ENCODE peak calls at places on chromosomes 13 and 19, in seven cellular contexts. P is activated CD4-positive, alpha-beta T cell treated with anti-CD3 and anti-CD28 coated beads, Interleukin-2, amount 10 ng/mL, durations not matched to agents 7 days and 5 days; M is HT1080; V is progenitor cell of endocrine pancreas; K is Ammon's horn; U is epithelial cell of prostate; Z is stimulated activated CD4-positive, alpha-beta T cell treated with anti-CD3 and anti-CD28 coated beads, Interleukin-1b, Interleukin-23, amount 100 ng/mL, for 1 hour. I is an unnamed sample.

GRCh38 chr13:44969858-44970484 is 19.3 kb downstream of the NUFIP1 start:
- DNase-seq in P (peak; percentile 10), M (peak; percentile 57), V (no peak), K (peak; percentile 77), U (no peak), Z (no peak), I (peak; percentile 20)

GRCh38 chr13:76225815-76226489 is 589.8 kb downstream of the LMO7 start:
- DNase-seq in P (no peak), M (peak; percentile 44), V (no peak), K (no peak), U (no peak), Z (no peak), I (no peak)

GRCh38 chr13:91155512-91156114 is 191.9 kb upstream of the MIR17HG start:
- DNase-seq in P (no peak), M (no peak), V (no peak), K (no peak), U (no peak), Z (no peak), I (no peak)

GRCh38 chr13:49213539-49213938 is 6.6 kb upstream of the MLNR start:
- DNase-seq in P (no peak), M (no peak), V (no peak), K (no peak), U (no peak), Z (no peak), I (no peak)

GRCh38 chr13:35702316-35702715 is 225.8 kb upstream of the MAB21L1 start:
- DNase-seq in P (no peak), M (no peak), V (no peak), K (no peak), U (no peak), Z (no peak), I (no peak)

GRCh38 chr13:19597523-19597922 is 35.9 kb upstream of the MPHOSPH8 start:
- DNase-seq in P (no peak), M (peak; percentile 79), V (no peak), K (no peak), U (peak; percentile 36), Z (no peak), I (no peak)

GRCh38 chr13:98133949-98134348 is 8.9 kb upstream of the FARP1 start:
- DNase-seq in P (no peak), M (no peak), V (no peak), K (no peak), U (no peak), Z (no peak), I (no peak)

GRCh38 chr13:94825507-94825906 is 113.2 kb upstream of the SOX21 start:
- DNase-seq in P (no peak), M (no peak), V (no peak), K (peak; percentile 83), U (no peak), Z (no peak), I (no peak)

GRCh38 chr19:17379221-17379631 is 2.1 kb upstream of the PLVAP start:
- DNase-seq in P (no peak), M (no peak), V (no peak), K (no peak), U (no peak), Z (no peak), I (peak; percentile 82)

GRCh38 chr19:45470147-45471081 is 2.6 kb downstream of the FOSB start:
- DNase-seq in P (peak; percentile 54), M (peak; percentile 62), V (no peak), K (no peak), U (no peak), Z (peak; percentile 20), I (no peak)

GRCh38 chr19:55410168-55410567 is 2.6 kb upstream of the UBE2S start:
- DNase-seq in P (no peak), M (no peak), V (no peak), K (no peak), U (no peak), Z (no peak), I (no peak)

GRCh38 chr13:73088332-73088935 is 29.6 kb downstream of the KLF5 start:
- DNase-seq in P (no peak), M (no peak), V (no peak), K (no peak), U (no peak), Z (no peak), I (no peak)

GRCh38 chr19:31102674-31103073 is 246.6 kb downstream of the TSHZ3 start:
- DNase-seq in P (no peak), M (no peak), V (no peak), K (no peak), U (no peak), Z (no peak), I (no peak)

GRCh38 chr19:41328157-41328817 is 18.3 kb downstream of the CCDC97 start:
- DNase-seq in P (peak; percentile 58), M (no peak), V (no peak), K (peak; percentile 43), U (no peak), Z (peak; percentile 26), I (no peak)

GRCh38 chr13:33610471-33611015 is 207.4 kb upstream of the RFC3 start:
- DNase-seq in P (peak; percentile 48), M (no peak), V (no peak), K (peak; percentile 89), U (no peak), Z (no peak), I (no peak)

GRCh38 chr13:79307866-79308298 is 98.2 kb downstream of the RBM26 start:
- DNase-seq in P (no peak), M (peak; percentile 9), V (no peak), K (peak; percentile 43), U (peak; percentile 3), Z (no peak), I (no peak)

GRCh38 chr13:86080340-86080995 is 281.2 kb upstream of the SLITRK6 start:
- DNase-seq in P (no peak), M (no peak), V (no peak), K (no peak), U (no peak), Z (no peak), I (no peak)

GRCh38 chr19:6212403-6213265 is 67.1 kb downstream of the MLLT1 start:
- DNase-seq in P (no peak), M (no peak), V (no peak), K (peak; percentile 1), U (no peak), Z (no peak), I (no peak)

GRCh38 chr19:11035441-11036377 is 53.6 kb upstream of the LDLR start:
- DNase-seq in P (peak; percentile 93), M (peak; percentile 80), V (peak; percentile 76), K (peak; percentile 90), U (peak; percentile 68), Z (peak; percentile 74), I (peak; percentile 90)

GRCh38 chr19:42658148-42658547 is 63.4 kb upstream of the CEACAM8 start:
- DNase-seq in P (no peak), M (no peak), V (no peak), K (no peak), U (no peak), Z (no peak), I (no peak)

GRCh38 chr19:38583219-38583984 is 34.4 kb downstream of the MAP4K1 start:
- DNase-seq in P (no peak), M (no peak), V (no peak), K (peak; percentile 14), U (no peak), Z (no peak), I (no peak)

GRCh38 chr19:45763691-45764294 is 5.3 kb downstream of the SIX5 start:
- DNase-seq in P (no peak), M (no peak), V (no peak), K (no peak), U (no peak), Z (no peak), I (no peak)

GRCh38 chr13:97246596-97246995 is 24.5 kb downstream of the MBNL2 start:
- DNase-seq in P (no peak), M (no peak), V (no peak), K (no peak), U (no peak), Z (no peak), I (no peak)

GRCh38 chr13:33543631-33544030 is 258.1 kb upstream of the STARD13 start:
- DNase-seq in P (no peak), M (no peak), V (no peak), K (no peak), U (no peak), Z (no peak), I (no peak)

GRCh38 chr13:100347941-100348340 is 240.6 kb downstream of the GGACT start:
- DNase-seq in P (no peak), M (no peak), V (no peak), K (no peak), U (peak; percentile 14), Z (no peak), I (no peak)

GRCh38 chr13:41011382-41011956 is 7.6 kb downstream of the ELF1 start:
- DNase-seq in P (no peak), M (no peak), V (no peak), K (no peak), U (no peak), Z (no peak), I (no peak)

GRCh38 chr19:7748756-7749155 is 1.4 kb upstream of the CD209 start:
- DNase-seq in P (no peak), M (peak; percentile 13), V (no peak), K (no peak), U (peak; percentile 12), Z (no peak), I (no peak)

GRCh38 chr19:43694553-43694952 is 21.3 kb upstream of the IRGC start:
- DNase-seq in P (no peak), M (no peak), V (no peak), K (no peak), U (no peak), Z (no peak), I (no peak)

GRCh38 chr19:53554804-53555203 is 16.9 kb downstream of the ZNF331 start:
- DNase-seq in P (no peak), M (no peak), V (no peak), K (no peak), U (no peak), Z (no peak), I (no peak)

GRCh38 chr19:16334421-16334820 is 9.8 kb downstream of the KLF2 start:
- DNase-seq in P (no peak), M (peak; percentile 28), V (no peak), K (no peak), U (no peak), Z (no peak), I (no peak)